ENCODE peak calls at places on chromosome 6, in five cellular contexts. G, H, D, F and X are unnamed samples.

GRCh38 chr6:10215711-10216110 is 199.2 kb downstream of the TFAP2A start:
- DNase-seq in H (no peak), D (no peak), F (peak; percentile 19), G (no peak), X (no peak)

GRCh38 chr6:155690820-155691219 is 235.2 kb upstream of the NOX3 start:
- DNase-seq in F (no peak), G (no peak), H (no peak), D (no peak), X (no peak)

GRCh38 chr6:13679996-13680395 is 31.6 kb downstream of the RANBP9 start:
- DNase-seq in H (no peak), F (no peak), G (no peak), D (no peak), X (no peak)

GRCh38 chr6:78578430-78578829 is 288.9 kb upstream of the IRAK1BP1 start:
- DNase-seq in D (no peak), G (no peak), F (no peak), H (no peak), X (no peak)

GRCh38 chr6:134235937-134236751 is 81.8 kb downstream of the SGK1 start:
- DNase-seq in F (peak; percentile 60), H (peak; percentile 90), G (no peak), D (no peak), X (no peak)

GRCh38 chr6:1630771-1631217 is 21.1 kb downstream of the FOXC1 start:
- DNase-seq in F (no peak), G (no peak), H (peak; percentile 88), D (no peak), X (no peak)

GRCh38 chr6:113558966-113559365 is 298.2 kb upstream of the MARCKS start:
- DNase-seq in F (peak; percentile 21), D (no peak), G (no peak), H (peak; percentile 65), X (no peak)

GRCh38 chr6:41286544-41287346 is at the start of gene TREM1:
- DNase-seq in F (peak; percentile 95), D (no peak), H (peak; percentile 51), G (peak; percentile 42), X (peak; percentile 73)

GRCh38 chr6:7673063-7673536 is 52.8 kb upstream of the BMP6 start:
- DNase-seq in F (peak; percentile 81), G (peak; percentile 23), D (no peak), H (peak; percentile 5), X (no peak)

GRCh38 chr6:28977351-28978136 is 27.6 kb downstream of the ZNF311 start:
- DNase-seq in F (peak; percentile 74), G (no peak), H (peak; percentile 50), D (no peak), X (no peak)

GRCh38 chr6:39430968-39431523 is 108.5 kb upstream of the KCNK16 start:
- DNase-seq in H (no peak), D (peak; percentile 76), G (peak; percentile 58), F (no peak), X (no peak)

GRCh38 chr6:157317129-157317814 is 6.0 kb downstream of the TMEM242 start:
- DNase-seq in F (peak; percentile 94), H (peak; percentile 92), D (no peak), G (peak; percentile 59), X (peak; percentile 72)

GRCh38 chr6:44931385-44931784 is 396.7 kb upstream of the RUNX2 start:
- DNase-seq in D (no peak), H (no peak), G (no peak), F (no peak), X (no peak)

GRCh38 chr6:83824388-83824801 is 28.8 kb upstream of the RIPPLY2 start:
- DNase-seq in D (no peak), G (no peak), H (peak; percentile 12), F (peak; percentile 84), X (peak; percentile 81)

GRCh38 chr6:149844480-149844879 is 19.7 kb downstream of the LRP11 start:
- DNase-seq in D (no peak), F (no peak), H (no peak), G (no peak), X (no peak)

GRCh38 chr6:42726485-42727083 is 4.2 kb upstream of the PRPH2 start:
- DNase-seq in F (peak; percentile 64), H (peak; percentile 91), D (peak; percentile 33), G (peak; percentile 80), X (no peak)

GRCh38 chr6:158584236-158584651 is 24.4 kb downstream of the TMEM181 start:
- DNase-seq in G (no peak), D (no peak), H (no peak), F (no peak), X (no peak)

GRCh38 chr6:156687875-156688549 is 89.2 kb upstream of the ARID1B start:
- DNase-seq in D (peak; percentile 16), F (no peak), H (peak; percentile 14), G (peak; percentile 9), X (no peak)

GRCh38 chr6:2733736-2734480 is 16.8 kb downstream of the MYLK4 start:
- DNase-seq in G (peak; percentile 50), D (no peak), H (no peak), F (no peak), X (no peak)

GRCh38 chr6:106910999-106911949 is 63.3 kb downstream of the CD24 start:
- DNase-seq in D (no peak), F (peak; percentile 12), G (no peak), H (no peak), X (no peak)

GRCh38 chr6:26054937-26055669 is 32.1 kb upstream of the HFE start:
- DNase-seq in H (peak; percentile 96), D (peak; percentile 81), G (peak; percentile 92), F (peak; percentile 92), X (peak; percentile 87)

GRCh38 chr6:117483645-117484016 is 1.2 kb downstream of the DCBLD1 start:
- DNase-seq in D (no peak), F (peak; percentile 40), G (no peak), H (peak; percentile 48), X (no peak)

GRCh38 chr6:35473849-35474128 is 5.6 kb downstream of the RPL10A start:
- DNase-seq in F (no peak), D (no peak), G (no peak), H (no peak), X (no peak)

GRCh38 chr6:170561550-170561949 is 7.4 kb downstream of the TBP start:
- DNase-seq in F (no peak), D (no peak), H (no peak), G (no peak), X (no peak)

GRCh38 chr6:163404825-163405265 is 9.7 kb upstream of the QKI start:
- DNase-seq in F (no peak), G (peak; percentile 51), D (peak; percentile 44), H (no peak), X (no peak)

GRCh38 chr6:131828080-131828479 is 20.3 kb downstream of the ENPP1 start:
- DNase-seq in D (no peak), F (no peak), G (no peak), H (peak; percentile 64), X (no peak)

GRCh38 chr6:41367700-41368099 is 32.3 kb downstream of the NCR2 start:
- DNase-seq in H (peak; percentile 48), G (peak; percentile 45), D (peak; percentile 64), F (peak; percentile 24), X (no peak)

GRCh38 chr6:134041093-134041492 is 11.3 kb downstream of the SLC2A12 start:
- DNase-seq in D (no peak), G (no peak), F (peak; percentile 87), H (peak; percentile 82), X (peak; percentile 66)

GRCh38 chr6:116412270-116412669 is 41.5 kb downstream of the DSE start:
- DNase-seq in D (no peak), G (no peak), F (no peak), H (no peak), X (no peak)

DNA sequence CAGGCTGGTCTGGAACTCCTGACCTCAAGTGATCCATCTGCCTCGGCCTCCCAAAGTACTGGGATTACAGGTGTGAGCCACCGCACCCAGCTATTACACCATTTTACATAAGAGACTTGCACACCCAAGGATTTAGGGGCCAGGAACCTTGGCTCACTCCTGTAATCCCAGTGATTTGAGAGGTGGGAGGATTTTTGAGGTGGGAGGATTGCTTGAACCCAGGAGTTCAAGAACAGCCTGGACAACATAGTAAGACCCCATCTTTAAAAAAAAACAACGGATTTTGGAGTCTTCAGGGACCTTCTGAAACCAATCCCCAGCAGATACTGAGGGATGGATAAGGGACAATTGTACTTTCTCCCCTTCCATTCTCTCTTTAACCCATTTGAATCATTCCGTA is 55.3 kb upstream of the PIM1 start:
- DNase-seq in H (no peak), G (no peak), D (no peak), F (no peak), X (no peak)
- H3K27ac ChIP-seq in H (no peak overlapping the region), G (no peak overlapping the region), D (no peak overlapping the region), F (no peak overlapping the region), X (no peak overlapping the region)

GRCh38 chr6:3746119-3746691 is 5.3 kb downstream of the PXDC1 start:
- DNase-seq in D (no peak), H (no peak), G (no peak), F (no peak), X (no peak)

GRCh38 chr6:3744211-3744900 is 7.2 kb downstream of the PXDC1 start:
- DNase-seq in D (no peak), F (no peak), G (no peak), H (no peak), X (no peak)

GRCh38 chr6:3746696-3747095 is 4.8 kb downstream of the PXDC1 start:
- DNase-seq in G (no peak), F (no peak), D (no peak), H (no peak), X (no peak)

GRCh38 chr6:3744901-3745470 is 6.5 kb downstream of the PXDC1 start:
- DNase-seq in G (no peak), H (no peak), F (no peak), D (no peak), X (no peak)

GRCh38 chr6:3745566-3746118 is 5.9 kb downstream of the PXDC1 start:
- DNase-seq in D (no peak), G (no peak), F (no peak), H (no peak), X (no peak)
- H3K27ac ChIP-seq in D (no peak overlapping the region), G (peak overlapping the region; percentile 54), F (no peak overlapping the region), H (no peak overlapping the region), X (no peak overlapping the region)

DNA sequence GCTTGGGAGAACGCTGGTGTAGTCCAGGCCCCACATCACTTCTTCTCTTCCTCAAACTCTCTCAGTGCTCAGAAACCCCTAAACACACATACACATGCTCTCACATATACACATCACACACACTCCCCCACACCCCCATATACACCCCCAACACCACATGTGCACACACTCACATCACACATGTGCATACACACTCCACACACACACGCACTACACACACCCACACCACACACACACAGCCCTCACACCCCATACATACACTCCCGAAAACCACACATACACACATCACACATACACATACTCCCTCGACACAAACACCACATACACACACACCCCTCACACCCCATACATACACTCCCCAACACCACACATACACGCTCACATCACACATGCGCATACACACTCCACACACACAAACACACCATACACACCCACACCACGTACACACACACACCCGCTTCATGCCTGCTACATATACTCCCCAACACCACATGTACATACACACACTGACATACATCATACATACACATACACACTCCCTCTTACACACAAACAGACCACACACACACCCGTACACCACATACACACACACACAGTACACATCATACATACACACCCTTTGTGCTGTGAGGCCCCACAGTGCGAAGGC is 110.3 kb upstream of the TMEM170B start:
- DNase-seq in H (no peak), F (no peak), D (no peak), G (no peak), X (no peak)
- H3K27ac ChIP-seq in H (peak overlapping the region; percentile 25), F (no peak overlapping the region), D (no peak overlapping the region), G (no peak overlapping the region), X (no peak overlapping the region)

GRCh38 chr6:16006681-16007080 is 122.2 kb upstream of the MYLIP start:
- DNase-seq in F (no peak), H (no peak), D (no peak), G (no peak), X (no peak)
- H3K27ac ChIP-seq in F (no peak overlapping the region), H (no peak overlapping the region), D (no peak overlapping the region), G (no peak overlapping the region), X (no peak overlapping the region)